ENCODE peak calls at places on chromosomes 16 and 17, in four cellular contexts. One of them, this sample, is unnamed.

GRCh38 chr17:520447-521167 is 168.0 kb upstream of the RPH3AL start:
- DNase-seq in GM12892: no peak
- DNase-seq in GM12891: no peak
- DNase-seq in SK-N-SH: peak
- DNase-seq in this sample: no peak

GRCh38 chr17:59530561-59530960 is 34.8 kb upstream of the DHX40 start:
- DNase-seq in GM12892: no peak
- DNase-seq in SK-N-SH: no peak
- DNase-seq in GM12891: no peak
- DNase-seq in this sample: no peak

GRCh38 chr16:117381-118365 is 20.8 kb downstream of the NPRL3 start:
- DNase-seq in GM12891: peak
- DNase-seq in GM12892: peak
- DNase-seq in SK-N-SH: peak
- DNase-seq in this sample: peak

GRCh38 chr16:89478576-89479221 is 11.7 kb downstream of the ANKRD11 start:
- DNase-seq in SK-N-SH: no peak
- DNase-seq in GM12892: no peak
- DNase-seq in GM12891: no peak
- DNase-seq in this sample: peak

GRCh38 chr17:65177901-65178300 is 40.7 kb downstream of the RGS9 start:
- DNase-seq in SK-N-SH: no peak
- DNase-seq in GM12892: no peak
- DNase-seq in GM12891: no peak
- DNase-seq in this sample: no peak

GRCh38 chr17:13671771-13672170 is 70.0 kb upstream of the HS3ST3A1 start:
- DNase-seq in GM12892: no peak
- DNase-seq in GM12891: no peak
- DNase-seq in SK-N-SH: no peak
- DNase-seq in this sample: no peak

GRCh38 chr17:80262291-80262690 is 1.6 kb downstream of the RNF213 start:
- DNase-seq in GM12892: no peak
- DNase-seq in SK-N-SH: no peak
- DNase-seq in GM12891: no peak
- DNase-seq in this sample: no peak

GRCh38 chr17:73293031-73293430 is 18.8 kb downstream of the CDC42EP4 start:
- DNase-seq in SK-N-SH: no peak
- DNase-seq in GM12892: no peak
- DNase-seq in GM12891: no peak
- DNase-seq in this sample: no peak

GRCh38 chr16:69724414-69724873 is 1.9 kb downstream of the NQO1 start:
- DNase-seq in SK-N-SH: no peak
- DNase-seq in GM12891: no peak
- DNase-seq in GM12892: no peak
- DNase-seq in this sample: no peak

GRCh38 chr16:69726313-69727060 is at the start of gene NQO1:
- DNase-seq in GM12892: peak
- DNase-seq in SK-N-SH: peak
- DNase-seq in GM12891: peak
- DNase-seq in this sample: peak

GRCh38 chr16:69725480-69726312 is 664 bp downstream of the NQO1 start:
- DNase-seq in GM12891: no peak
- DNase-seq in GM12892: no peak
- DNase-seq in SK-N-SH: no peak
- DNase-seq in this sample: peak

GRCh38 chr16:69724981-69725479 is 1.3 kb downstream of the NQO1 start:
- DNase-seq in GM12892: no peak
- DNase-seq in GM12891: no peak
- DNase-seq in SK-N-SH: no peak
- DNase-seq in this sample: peak

GRCh38 chr16:69727916-69728270 is 1.5 kb upstream of the NQO1 start:
- DNase-seq in GM12892: no peak
- DNase-seq in SK-N-SH: no peak
- DNase-seq in GM12891: no peak
- DNase-seq in this sample: no peak
- TF ChIP-seq TAF1 in GM12892: no peak
- TF ChIP-seq TAF1 in SK-N-SH: no peak
- TF ChIP-seq TAF1 in GM12891: no peak
- TF ChIP-seq TAF1 in this sample: no peak

DNA sequence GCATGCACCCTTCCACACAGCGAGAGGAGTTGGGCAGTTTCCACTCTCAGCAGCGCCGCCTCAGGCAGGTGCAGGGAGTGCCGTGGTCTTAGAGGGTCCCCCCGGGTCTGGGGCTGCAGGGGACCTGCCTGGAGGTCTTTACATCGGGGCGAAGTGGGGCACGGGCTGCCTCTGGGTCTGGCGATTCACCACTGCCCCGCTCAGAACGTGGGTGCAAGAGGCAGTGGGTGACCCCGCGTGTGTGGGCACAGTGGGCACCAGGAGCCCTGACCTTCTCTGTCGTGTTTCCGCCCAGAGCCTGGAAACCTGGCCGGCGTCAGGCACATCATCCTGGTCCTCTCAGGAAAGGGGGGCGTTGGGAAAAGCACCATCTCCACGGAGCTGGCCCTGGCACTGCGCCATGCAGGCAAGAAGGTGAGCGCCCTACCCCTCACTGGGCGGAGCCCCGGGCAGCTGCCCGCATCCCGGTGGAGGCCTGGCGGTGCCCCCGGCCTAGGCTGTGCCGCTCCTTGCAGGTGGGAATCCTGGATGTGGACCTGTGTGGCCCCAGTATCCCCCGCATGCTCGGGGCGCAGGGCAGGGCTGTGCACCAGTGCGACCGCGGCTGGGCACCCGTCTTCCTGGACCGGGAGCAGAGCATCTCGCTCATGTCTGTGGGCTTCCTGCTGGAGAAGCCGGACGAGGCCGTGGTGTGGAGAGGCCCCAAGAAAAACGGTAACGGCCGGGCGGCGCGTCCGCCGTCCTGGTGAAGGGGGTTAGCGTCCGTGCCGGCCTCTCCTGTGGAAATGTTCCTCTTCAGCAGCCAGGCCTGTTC is 3.7 kb downstream of the NUBP2 start:
- DNase-seq in GM12891: no peak
- DNase-seq in GM12892: no peak
- DNase-seq in SK-N-SH: no peak
- DNase-seq in this sample: no peak
- TF ChIP-seq TAF1 in GM12891: no peak
- TF ChIP-seq TAF1 in GM12892: no peak
- TF ChIP-seq TAF1 in SK-N-SH: no peak
- TF ChIP-seq TAF1 in this sample: no peak

GRCh38 chr16:23368469-23368868 is 66.4 kb downstream of the SCNN1B start:
- DNase-seq in GM12892: no peak
- DNase-seq in GM12891: no peak
- DNase-seq in SK-N-SH: no peak
- DNase-seq in this sample: no peak
- TF ChIP-seq TAF1 in GM12892: no peak
- TF ChIP-seq TAF1 in GM12891: no peak
- TF ChIP-seq TAF1 in SK-N-SH: no peak
- TF ChIP-seq TAF1 in this sample: no peak

DNA sequence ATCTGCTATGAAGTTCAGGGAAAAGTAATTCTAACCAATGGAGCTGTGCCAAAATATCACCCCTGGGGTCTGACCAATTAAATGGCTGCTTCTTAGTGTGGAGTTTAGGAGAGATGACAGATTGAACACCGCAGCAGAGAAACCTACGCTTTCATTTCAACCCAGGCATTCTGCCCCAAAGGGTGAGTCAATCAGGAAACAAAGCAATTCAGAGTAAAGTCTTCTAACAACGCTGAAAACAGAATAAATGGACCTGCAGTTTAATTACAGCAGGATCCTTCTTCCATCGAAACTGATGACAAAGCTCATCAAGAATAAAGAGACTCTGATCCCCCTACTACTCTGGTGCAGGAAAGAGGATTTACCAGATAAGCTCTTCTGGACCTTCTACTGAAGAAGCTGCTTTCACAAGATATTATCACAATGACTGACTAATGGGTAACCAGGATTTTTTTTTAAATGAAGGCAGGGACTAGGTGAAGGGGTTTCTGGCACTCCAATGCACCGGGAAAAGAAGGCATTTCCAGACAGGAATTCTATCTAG is 16.7 kb downstream of the RFFL start:
- DNase-seq in GM12892: no peak
- DNase-seq in SK-N-SH: peak
- DNase-seq in GM12891: peak
- DNase-seq in this sample: peak
- TF ChIP-seq TAF1 in GM12892: peak
- TF ChIP-seq TAF1 in SK-N-SH: no peak
- TF ChIP-seq TAF1 in GM12891: peak
- TF ChIP-seq TAF1 in this sample: no peak

DNA sequence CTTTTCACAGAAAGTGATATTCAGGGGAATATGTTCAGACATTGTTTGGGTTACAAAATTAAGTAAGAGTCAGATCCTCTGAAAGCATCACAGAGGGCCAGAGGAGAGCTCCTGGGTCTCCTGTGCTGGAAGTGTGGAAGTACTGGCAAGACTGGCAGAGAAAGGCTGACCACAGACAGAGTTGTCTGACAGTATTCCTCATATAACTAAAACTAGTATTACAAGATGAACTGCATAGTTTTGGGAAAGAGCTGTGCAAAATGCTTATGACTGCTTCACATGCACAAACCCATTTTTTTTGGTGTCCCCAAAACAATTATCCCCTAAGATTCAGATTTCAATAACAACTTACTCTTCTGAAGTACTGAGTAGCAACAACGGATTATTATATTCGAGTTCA is 35.2 kb downstream of the N4BP1 start:
- DNase-seq in SK-N-SH: no peak
- DNase-seq in GM12892: no peak
- DNase-seq in GM12891: no peak
- DNase-seq in this sample: no peak
- TF ChIP-seq TAF1 in SK-N-SH: no peak
- TF ChIP-seq TAF1 in GM12892: no peak
- TF ChIP-seq TAF1 in GM12891: no peak
- TF ChIP-seq TAF1 in this sample: no peak

DNA sequence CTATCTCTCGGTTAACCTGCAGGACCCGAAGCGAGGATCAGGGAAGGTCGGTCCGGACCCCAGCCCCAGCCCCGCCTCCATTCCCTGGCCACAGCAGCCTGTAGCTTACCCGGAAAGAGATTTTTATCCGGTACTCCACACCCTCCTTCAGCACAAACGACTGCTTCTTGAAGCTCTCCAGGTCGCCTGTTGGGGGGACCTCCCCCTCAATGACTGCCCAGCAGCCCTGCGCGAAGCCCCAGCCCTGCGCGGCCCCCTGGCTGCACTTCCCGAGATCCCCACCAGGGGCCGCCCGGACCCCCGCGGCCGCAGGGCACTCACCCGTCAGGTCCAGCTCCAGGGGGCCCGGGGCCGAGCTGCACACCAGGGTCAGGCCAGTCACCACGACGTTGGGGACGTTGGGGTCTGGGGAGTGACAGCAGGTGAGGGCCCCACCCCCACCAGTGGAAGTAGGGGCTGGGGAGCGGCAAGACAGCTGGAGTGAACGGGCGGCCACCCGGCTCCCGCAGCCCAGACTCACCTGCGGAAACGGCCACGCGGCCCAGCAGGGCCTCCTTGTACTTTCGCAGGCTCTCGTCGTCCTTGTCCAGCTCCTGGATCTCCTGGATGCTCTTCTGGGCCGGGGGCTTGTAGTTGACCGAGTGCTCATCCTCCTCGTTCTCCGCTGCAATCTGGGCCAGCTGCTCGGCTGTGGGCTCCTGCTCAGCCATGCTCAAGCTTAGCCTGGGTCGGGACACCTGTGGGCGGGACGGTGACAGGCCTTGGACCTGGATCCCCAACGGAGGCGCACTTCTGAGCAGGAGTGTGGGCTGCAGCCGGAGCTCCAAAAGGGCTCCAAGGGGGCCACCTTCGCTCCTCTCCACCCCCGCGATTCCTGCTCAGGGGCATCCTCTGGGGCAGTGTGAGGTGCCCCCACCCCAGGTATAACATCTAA is 1.6 kb downstream of the ARHGDIA start:
- DNase-seq in SK-N-SH: peak
- DNase-seq in GM12892: peak
- DNase-seq in GM12891: no peak
- DNase-seq in this sample: no peak
- TF ChIP-seq TAF1 in SK-N-SH: no peak
- TF ChIP-seq TAF1 in GM12892: no peak
- TF ChIP-seq TAF1 in GM12891: no peak
- TF ChIP-seq TAF1 in this sample: no peak

GRCh38 chr17:67098022-67098421 is 53.7 kb downstream of the CACNG1 start:
- DNase-seq in GM12892: no peak
- DNase-seq in GM12891: no peak
- DNase-seq in SK-N-SH: no peak
- DNase-seq in this sample: no peak

GRCh38 chr17:67095803-67096202 is 51.4 kb downstream of the CACNG1 start:
- DNase-seq in GM12892: no peak
- DNase-seq in SK-N-SH: no peak
- DNase-seq in GM12891: no peak
- DNase-seq in this sample: peak

GRCh38 chr17:67096609-67097008 is 52.3 kb downstream of the CACNG1 start:
- DNase-seq in GM12891: no peak
- DNase-seq in SK-N-SH: no peak
- DNase-seq in GM12892: no peak
- DNase-seq in this sample: no peak

GRCh38 chr17:67092291-67092690 is 47.9 kb downstream of the CACNG1 start:
- DNase-seq in GM12891: no peak
- DNase-seq in SK-N-SH: no peak
- DNase-seq in GM12892: no peak
- DNase-seq in this sample: no peak

GRCh38 chr17:67093348-67093747 is 49.0 kb downstream of the CACNG1 start:
- DNase-seq in GM12892: no peak
- DNase-seq in GM12891: no peak
- DNase-seq in SK-N-SH: no peak
- DNase-seq in this sample: no peak
- TF ChIP-seq TAF1 in GM12892: no peak
- TF ChIP-seq TAF1 in GM12891: no peak
- TF ChIP-seq TAF1 in SK-N-SH: no peak
- TF ChIP-seq TAF1 in this sample: no peak